ENCODE peak calls at places on chromosomes 12 and 14, in four cellular contexts. One of them, this sample, is unnamed.

GRCh38 chr12:62767506-62767905 is 167.4 kb downstream of the PPM1H start:
- DNase-seq in heart left ventricle: no peak
- DNase-seq in upper lobe of right lung: no peak
- DNase-seq in sigmoid colon: no peak
- DNase-seq in this sample: no peak

GRCh38 chr14:74649673-74650072 is 37.6 kb upstream of the LTBP2 start:
- DNase-seq in heart left ventricle: no peak
- DNase-seq in upper lobe of right lung: no peak
- DNase-seq in sigmoid colon: no peak
- DNase-seq in this sample: no peak

GRCh38 chr12:5872745-5873144 is 72.3 kb downstream of the ANO2 start:
- DNase-seq in heart left ventricle: no peak
- DNase-seq in upper lobe of right lung: no peak
- DNase-seq in sigmoid colon: no peak
- DNase-seq in this sample: no peak

GRCh38 chr12:94195483-94195882 is 47.1 kb downstream of the PLXNC1 start:
- DNase-seq in heart left ventricle: no peak
- DNase-seq in upper lobe of right lung: no peak
- DNase-seq in sigmoid colon: no peak
- DNase-seq in this sample: no peak

GRCh38 chr14:54108481-54109471 is 152.2 kb upstream of the BMP4 start:
- DNase-seq in heart left ventricle: no peak
- DNase-seq in upper lobe of right lung: no peak
- DNase-seq in sigmoid colon: no peak
- DNase-seq in this sample: no peak

GRCh38 chr12:102948941-102949352 is 8.5 kb upstream of the ASCL1 start:
- DNase-seq in heart left ventricle: no peak
- DNase-seq in upper lobe of right lung: no peak
- DNase-seq in sigmoid colon: no peak
- DNase-seq in this sample: peak; percentile 23

GRCh38 chr14:64758025-64758521 is 53.8 kb downstream of the PLEKHG3 start:
- DNase-seq in heart left ventricle: no peak
- DNase-seq in upper lobe of right lung: no peak
- DNase-seq in sigmoid colon: no peak
- DNase-seq in this sample: peak; percentile 39

GRCh38 chr12:18222699-18223098 is 38.6 kb upstream of the PIK3C2G start:
- DNase-seq in heart left ventricle: no peak
- DNase-seq in upper lobe of right lung: no peak
- DNase-seq in sigmoid colon: no peak
- DNase-seq in this sample: no peak

GRCh38 chr12:14773685-14774073 is 29.6 kb downstream of the WBP11 start:
- DNase-seq in heart left ventricle: no peak
- DNase-seq in upper lobe of right lung: no peak
- DNase-seq in sigmoid colon: no peak
- DNase-seq in this sample: peak; percentile 23

GRCh38 chr12:132285991-132286681 is 43.3 kb downstream of the GALNT9 start:
- DNase-seq in heart left ventricle: peak; percentile 72
- DNase-seq in upper lobe of right lung: peak; percentile 77
- DNase-seq in sigmoid colon: peak; percentile 88
- DNase-seq in this sample: peak; percentile 40

GRCh38 chr12:121364657-121365265 is 12.6 kb upstream of the ANAPC5 start:
- DNase-seq in heart left ventricle: no peak
- DNase-seq in upper lobe of right lung: no peak
- DNase-seq in sigmoid colon: no peak
- DNase-seq in this sample: no peak

GRCh38 chr12:17810399-17810798 is 279.6 kb downstream of the RERGL start:
- DNase-seq in heart left ventricle: no peak
- DNase-seq in upper lobe of right lung: no peak
- DNase-seq in sigmoid colon: no peak
- DNase-seq in this sample: no peak

GRCh38 chr12:67910360-67911292 is 78.6 kb upstream of the IFNG-AS1 start:
- DNase-seq in heart left ventricle: no peak
- DNase-seq in upper lobe of right lung: no peak
- DNase-seq in sigmoid colon: no peak
- DNase-seq in this sample: no peak

GRCh38 chr12:108133482-108133881 is 4.4 kb downstream of the WSCD2 start:
- DNase-seq in heart left ventricle: no peak
- DNase-seq in upper lobe of right lung: no peak
- DNase-seq in sigmoid colon: no peak
- DNase-seq in this sample: no peak

GRCh38 chr14:88352299-88353097 is 29.4 kb upstream of the KCNK10 start:
- DNase-seq in heart left ventricle: no peak
- DNase-seq in upper lobe of right lung: no peak
- DNase-seq in sigmoid colon: no peak
- DNase-seq in this sample: no peak

GRCh38 chr14:105474478-105475268 is at the start of gene CRIP2:
- DNase-seq in heart left ventricle: no peak
- DNase-seq in upper lobe of right lung: no peak
- DNase-seq in sigmoid colon: no peak
- DNase-seq in this sample: no peak

GRCh38 chr12:13627536-13627935 is 353.9 kb downstream of the GRIN2B start:
- DNase-seq in heart left ventricle: no peak
- DNase-seq in upper lobe of right lung: no peak
- DNase-seq in sigmoid colon: no peak
- DNase-seq in this sample: no peak

GRCh38 chr14:105527381-105528196 is 1.2 kb downstream of the TMEM121 start:
- DNase-seq in heart left ventricle: no peak
- DNase-seq in upper lobe of right lung: peak; percentile 63
- DNase-seq in sigmoid colon: no peak
- DNase-seq in this sample: no peak

GRCh38 chr14:68958553-68958952 is 20.5 kb downstream of the ACTN1 start:
- DNase-seq in heart left ventricle: no peak
- DNase-seq in upper lobe of right lung: no peak
- DNase-seq in sigmoid colon: no peak
- DNase-seq in this sample: no peak

GRCh38 chr12:113071427-113072112 is 15.0 kb downstream of the DTX1 start:
- DNase-seq in heart left ventricle: no peak
- DNase-seq in upper lobe of right lung: no peak
- DNase-seq in sigmoid colon: no peak
- DNase-seq in this sample: no peak

GRCh38 chr12:116882742-116883141 is 1.5 kb upstream of the HRK start:
- DNase-seq in heart left ventricle: no peak
- DNase-seq in upper lobe of right lung: no peak
- DNase-seq in sigmoid colon: no peak
- DNase-seq in this sample: no peak

GRCh38 chr14:98949506-98950135 is 322.4 kb downstream of the BCL11B start:
- DNase-seq in heart left ventricle: no peak
- DNase-seq in upper lobe of right lung: no peak
- DNase-seq in sigmoid colon: peak; percentile 56
- DNase-seq in this sample: no peak

GRCh38 chr14:95153866-95154265 is 3.5 kb downstream of the DICER1 start:
- DNase-seq in heart left ventricle: no peak
- DNase-seq in upper lobe of right lung: no peak
- DNase-seq in sigmoid colon: no peak
- DNase-seq in this sample: no peak

GRCh38 chr14:37139710-37140109 is 32.7 kb downstream of the SLC25A21 start:
- DNase-seq in heart left ventricle: no peak
- DNase-seq in upper lobe of right lung: no peak
- DNase-seq in sigmoid colon: no peak
- DNase-seq in this sample: no peak

GRCh38 chr12:5023842-5024241 is 19.8 kb upstream of the KCNA5 start:
- DNase-seq in heart left ventricle: no peak
- DNase-seq in upper lobe of right lung: no peak
- DNase-seq in sigmoid colon: no peak
- DNase-seq in this sample: no peak

GRCh38 chr14:24461336-24461735 is 18.8 kb upstream of the SDR39U1 start:
- DNase-seq in heart left ventricle: no peak
- DNase-seq in upper lobe of right lung: no peak
- DNase-seq in sigmoid colon: no peak
- DNase-seq in this sample: no peak

GRCh38 chr14:101823511-101824120 is 62.1 kb downstream of the PPP2R5C start:
- DNase-seq in heart left ventricle: no peak
- DNase-seq in upper lobe of right lung: no peak
- DNase-seq in sigmoid colon: peak; percentile 94
- DNase-seq in this sample: no peak

GRCh38 chr14:87152701-87153100 is 840.3 kb downstream of the GALC start:
- DNase-seq in heart left ventricle: no peak
- DNase-seq in upper lobe of right lung: no peak
- DNase-seq in sigmoid colon: no peak
- DNase-seq in this sample: no peak

GRCh38 chr12:120402217-120402616 is 33.3 kb upstream of the MSI1 start:
- DNase-seq in heart left ventricle: no peak
- DNase-seq in upper lobe of right lung: no peak
- DNase-seq in sigmoid colon: no peak
- DNase-seq in this sample: no peak

GRCh38 chr12:44465139-44465538 is 411.0 kb downstream of the NELL2 start:
- DNase-seq in heart left ventricle: no peak
- DNase-seq in upper lobe of right lung: no peak
- DNase-seq in sigmoid colon: no peak
- DNase-seq in this sample: no peak

DNA sequence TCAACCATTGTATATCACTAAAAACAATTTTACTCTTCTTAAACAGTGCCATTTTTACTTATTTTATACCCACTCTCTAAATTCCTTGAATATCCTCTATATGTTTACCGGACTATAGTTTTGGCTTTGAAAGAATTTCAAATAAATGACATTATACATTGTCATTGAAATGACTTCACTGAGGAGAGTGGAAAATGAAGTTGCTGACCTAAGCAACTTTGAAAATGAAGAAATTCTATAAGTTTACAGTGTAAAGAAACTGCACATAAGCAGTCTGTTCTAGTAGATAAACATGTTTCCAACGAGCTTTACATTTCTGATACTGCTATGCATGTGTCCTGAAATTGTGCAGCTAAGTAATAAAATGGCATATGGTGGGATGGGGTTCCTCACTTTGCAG is 1094.0 kb downstream of the TMEM121 start:
- DNase-seq in heart left ventricle: no peak
- DNase-seq in upper lobe of right lung: no peak
- DNase-seq in sigmoid colon: no peak
- DNase-seq in this sample: no peak
- H3K9me3 ChIP-seq in heart left ventricle: no peaks in the 10 kb centered on the region
- H3K9me3 ChIP-seq in upper lobe of right lung: no peaks in the 10 kb centered on the region
- H3K9me3 ChIP-seq in sigmoid colon: no peaks in the 10 kb centered on the region
- H3K9me3 ChIP-seq in this sample: no peaks in the 10 kb centered on the region

DNA sequence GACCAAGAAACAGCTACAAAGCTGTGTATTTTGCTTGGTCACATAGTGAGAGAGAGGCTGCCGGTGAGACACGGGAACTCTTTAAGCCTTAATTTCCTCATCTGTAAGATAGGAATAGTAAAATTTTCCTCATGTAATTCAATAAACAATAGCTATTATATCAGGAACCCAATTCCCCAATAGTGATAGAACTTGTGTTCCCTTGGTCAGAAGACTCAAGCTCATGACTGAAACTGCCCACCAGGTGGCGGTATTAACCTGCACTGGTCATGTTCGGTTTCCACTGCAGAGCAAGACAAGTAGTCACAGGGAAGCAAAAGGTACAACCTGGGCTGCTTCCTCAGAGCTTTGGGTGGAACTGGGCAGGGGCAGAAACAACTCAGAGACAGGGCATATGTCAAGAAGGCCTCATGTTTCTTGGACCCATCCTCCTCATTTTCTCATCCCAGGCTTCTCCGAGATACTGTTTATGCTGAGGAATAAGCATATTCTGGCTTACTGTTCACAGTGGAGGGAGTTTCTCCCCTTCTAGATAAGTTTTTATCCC is 4.2 kb upstream of the AJUBA start:
- DNase-seq in heart left ventricle: peak; percentile 88
- DNase-seq in upper lobe of right lung: peak; percentile 83
- DNase-seq in sigmoid colon: peak; percentile 94
- DNase-seq in this sample: peak; percentile 85
- TF ChIP-seq CTCF in heart left ventricle: peak; percentile 91
- TF ChIP-seq CTCF in upper lobe of right lung: peak; percentile 93
- TF ChIP-seq CTCF in sigmoid colon: peak; percentile 67
- TF ChIP-seq CTCF in this sample: peak; percentile 94

DNA sequence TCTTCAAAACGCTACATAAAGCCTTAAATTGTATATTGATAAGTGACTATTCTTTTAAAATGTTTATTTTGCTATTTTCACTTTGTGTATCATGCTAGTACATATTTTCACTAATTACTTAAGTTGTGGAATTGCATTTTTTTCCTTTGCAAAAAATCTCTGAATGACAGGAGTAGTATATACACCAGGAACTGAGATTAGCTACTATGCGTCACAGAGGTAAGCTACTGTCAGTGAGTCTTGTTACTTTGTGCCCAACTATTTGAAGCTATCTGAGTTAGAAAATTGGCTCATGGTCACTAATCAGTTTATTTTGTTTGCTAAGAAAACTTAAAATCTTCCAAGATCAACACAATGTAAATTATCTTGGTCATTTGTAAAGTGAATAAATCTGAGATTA is 887.4 kb downstream of the TMTC2 start:
- DNase-seq in heart left ventricle: no peak
- DNase-seq in upper lobe of right lung: no peak
- DNase-seq in sigmoid colon: no peak
- DNase-seq in this sample: no peak
- H3K9me3 ChIP-seq in heart left ventricle: no peaks in the 10 kb centered on the region
- H3K9me3 ChIP-seq in upper lobe of right lung: no peaks in the 10 kb centered on the region
- H3K9me3 ChIP-seq in sigmoid colon: no peaks in the 10 kb centered on the region
- H3K9me3 ChIP-seq in this sample: no peaks in the 10 kb centered on the region

GRCh38 chr14:89952581-89952980 is 1.9 kb downstream of the EFCAB11 start:
- DNase-seq in heart left ventricle: no peak
- DNase-seq in upper lobe of right lung: no peak
- DNase-seq in sigmoid colon: no peak
- DNase-seq in this sample: no peak

GRCh38 chr14:89953602-89954001 is 928 bp downstream of the EFCAB11 start:
- DNase-seq in heart left ventricle: no peak
- DNase-seq in upper lobe of right lung: no peak
- DNase-seq in sigmoid colon: no peak
- DNase-seq in this sample: no peak

GRCh38 chr14:89955022-89955414 is 488 bp upstream of the EFCAB11 start:
- DNase-seq in heart left ventricle: no peak
- DNase-seq in upper lobe of right lung: no peak
- DNase-seq in sigmoid colon: no peak
- DNase-seq in this sample: no peak

GRCh38 chr14:89955418-89956293 is at the start of gene TDP1:
- DNase-seq in heart left ventricle: peak; percentile 98
- DNase-seq in upper lobe of right lung: peak; percentile 97
- DNase-seq in sigmoid colon: peak; percentile 97
- DNase-seq in this sample: peak; percentile 97

DNA sequence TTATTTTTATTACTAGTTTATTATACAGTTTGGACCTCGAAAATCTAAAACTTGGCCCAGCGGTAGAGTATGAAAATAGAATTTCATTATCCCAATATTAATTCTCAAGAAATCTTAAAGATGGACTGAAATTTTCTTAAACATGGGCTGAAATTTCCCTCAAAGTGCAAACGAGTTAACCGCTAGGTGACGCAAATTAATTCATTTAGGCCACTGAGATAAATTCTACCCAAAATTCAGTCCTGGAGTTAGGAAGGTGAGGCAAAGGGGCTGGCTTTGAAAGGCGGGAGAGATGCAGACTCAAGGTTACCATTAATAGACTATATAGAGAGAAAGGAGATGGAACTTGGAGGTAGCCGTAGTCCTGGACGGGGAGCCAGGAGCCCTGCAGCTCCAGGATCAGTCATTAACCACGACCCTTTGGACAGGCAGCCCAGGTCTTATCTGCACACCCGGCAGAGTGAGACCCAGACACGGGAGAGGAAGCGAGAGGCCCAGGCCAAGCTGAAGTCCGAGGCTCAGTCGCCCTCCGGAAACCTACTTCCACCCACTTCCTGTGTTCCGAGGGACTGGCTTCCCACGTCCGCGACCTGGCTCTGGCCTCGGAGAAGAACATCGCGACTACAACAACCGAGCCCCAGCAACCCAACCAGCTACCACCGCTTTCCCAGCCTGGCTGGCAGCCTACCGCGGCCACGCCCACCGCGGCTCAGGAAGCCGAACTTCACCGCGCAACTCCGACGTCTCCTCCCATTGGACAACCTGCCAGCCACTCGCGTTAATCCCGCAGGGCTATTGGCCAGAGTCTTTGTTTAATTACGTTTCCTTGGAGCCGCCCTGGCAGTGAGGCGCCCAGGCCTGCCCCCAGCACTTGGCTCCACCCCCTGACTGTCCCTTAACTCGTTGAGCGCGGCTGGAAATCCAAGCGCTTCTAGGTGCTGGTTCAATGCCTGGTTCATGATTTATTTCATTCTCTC is at the start of gene EFCAB11:
- DNase-seq in heart left ventricle: peak; percentile 97
- DNase-seq in upper lobe of right lung: peak; percentile 95
- DNase-seq in sigmoid colon: peak; percentile 99
- DNase-seq in this sample: peak; percentile 98
- TF ChIP-seq CTCF in heart left ventricle: no peak
- TF ChIP-seq CTCF in upper lobe of right lung: no peak
- TF ChIP-seq CTCF in sigmoid colon: no peak
- TF ChIP-seq CTCF in this sample: no peak